ENCODE peak calls at places on chromosomes 5 and 9, in six cellular contexts. One of them, this sample, is unnamed.

GRCh38 chr9:109699019-109699418 is 81.0 kb upstream of the PALM2AKAP2 start:
- DNase-seq in activated CD4-positive, alpha-beta memory T cell treated with anti-CD3 and anti-CD28 coated beads for 36 hours: no peak
- DNase-seq in stomach: no peak
- DNase-seq in activated T-helper 1 cell treated with Interleukin-2 at 50 U/mL for 16 hours: no peak
- DNase-seq in H54: no peak
- DNase-seq in PC-9: no peak
- DNase-seq in this sample: no peak

GRCh38 chr9:91301161-91301560 is 60.6 kb downstream of the AUH start:
- DNase-seq in activated CD4-positive, alpha-beta memory T cell treated with anti-CD3 and anti-CD28 coated beads for 36 hours: no peak
- DNase-seq in stomach: no peak
- DNase-seq in activated T-helper 1 cell treated with Interleukin-2 at 50 U/mL for 16 hours: no peak
- DNase-seq in H54: no peak
- DNase-seq in PC-9: no peak
- DNase-seq in this sample: no peak

GRCh38 chr5:136132087-136132486 is 558 bp upstream of the SMAD5 start:
- DNase-seq in activated CD4-positive, alpha-beta memory T cell treated with anti-CD3 and anti-CD28 coated beads for 36 hours: peak
- DNase-seq in stomach: no peak
- DNase-seq in activated T-helper 1 cell treated with Interleukin-2 at 50 U/mL for 16 hours: no peak
- DNase-seq in H54: no peak
- DNase-seq in PC-9: no peak
- DNase-seq in this sample: no peak

GRCh38 chr9:93093449-93094293 is 2.3 kb upstream of the CARD19 start:
- DNase-seq in activated CD4-positive, alpha-beta memory T cell treated with anti-CD3 and anti-CD28 coated beads for 36 hours: peak
- DNase-seq in stomach: no peak
- DNase-seq in activated T-helper 1 cell treated with Interleukin-2 at 50 U/mL for 16 hours: no peak
- DNase-seq in H54: no peak
- DNase-seq in PC-9: no peak
- DNase-seq in this sample: no peak

GRCh38 chr5:131356619-131357018 is 92.8 kb downstream of the CDC42SE2 start:
- DNase-seq in activated CD4-positive, alpha-beta memory T cell treated with anti-CD3 and anti-CD28 coated beads for 36 hours: no peak
- DNase-seq in stomach: no peak
- DNase-seq in activated T-helper 1 cell treated with Interleukin-2 at 50 U/mL for 16 hours: no peak
- DNase-seq in H54: no peak
- DNase-seq in PC-9: no peak
- DNase-seq in this sample: no peak

GRCh38 chr9:34601883-34602570 is 9.9 kb downstream of the RPP25L start:
- DNase-seq in activated CD4-positive, alpha-beta memory T cell treated with anti-CD3 and anti-CD28 coated beads for 36 hours: no peak
- DNase-seq in stomach: no peak
- DNase-seq in activated T-helper 1 cell treated with Interleukin-2 at 50 U/mL for 16 hours: no peak
- DNase-seq in H54: no peak
- DNase-seq in PC-9: no peak
- DNase-seq in this sample: no peak

GRCh38 chr9:97672403-97672802 is 24.7 kb downstream of the XPA start:
- DNase-seq in activated CD4-positive, alpha-beta memory T cell treated with anti-CD3 and anti-CD28 coated beads for 36 hours: no peak
- DNase-seq in stomach: no peak
- DNase-seq in activated T-helper 1 cell treated with Interleukin-2 at 50 U/mL for 16 hours: no peak
- DNase-seq in H54: no peak
- DNase-seq in PC-9: no peak
- DNase-seq in this sample: no peak

GRCh38 chr5:76742586-76742985 is 26.7 kb downstream of the F2R start:
- DNase-seq in activated CD4-positive, alpha-beta memory T cell treated with anti-CD3 and anti-CD28 coated beads for 36 hours: no peak
- DNase-seq in stomach: no peak
- DNase-seq in activated T-helper 1 cell treated with Interleukin-2 at 50 U/mL for 16 hours: no peak
- DNase-seq in H54: no peak
- DNase-seq in PC-9: no peak
- DNase-seq in this sample: no peak

GRCh38 chr9:131062979-131063378 is 33.4 kb upstream of the AIF1L start:
- DNase-seq in activated CD4-positive, alpha-beta memory T cell treated with anti-CD3 and anti-CD28 coated beads for 36 hours: no peak
- DNase-seq in stomach: no peak
- DNase-seq in activated T-helper 1 cell treated with Interleukin-2 at 50 U/mL for 16 hours: no peak
- DNase-seq in H54: no peak
- DNase-seq in PC-9: no peak
- DNase-seq in this sample: no peak

GRCh38 chr5:154898210-154898609 is 39.8 kb downstream of the CNOT8 start:
- DNase-seq in activated CD4-positive, alpha-beta memory T cell treated with anti-CD3 and anti-CD28 coated beads for 36 hours: no peak
- DNase-seq in stomach: no peak
- DNase-seq in activated T-helper 1 cell treated with Interleukin-2 at 50 U/mL for 16 hours: no peak
- DNase-seq in H54: no peak
- DNase-seq in PC-9: no peak
- DNase-seq in this sample: no peak

GRCh38 chr5:56962286-56962685 is 10.4 kb upstream of the MIER3 start:
- DNase-seq in activated CD4-positive, alpha-beta memory T cell treated with anti-CD3 and anti-CD28 coated beads for 36 hours: no peak
- DNase-seq in stomach: no peak
- DNase-seq in activated T-helper 1 cell treated with Interleukin-2 at 50 U/mL for 16 hours: no peak
- DNase-seq in H54: no peak
- DNase-seq in PC-9: no peak
- DNase-seq in this sample: no peak

GRCh38 chr5:58149345-58149744 is 310.5 kb downstream of the PLK2 start:
- DNase-seq in activated CD4-positive, alpha-beta memory T cell treated with anti-CD3 and anti-CD28 coated beads for 36 hours: no peak
- DNase-seq in stomach: no peak
- DNase-seq in activated T-helper 1 cell treated with Interleukin-2 at 50 U/mL for 16 hours: no peak
- DNase-seq in H54: no peak
- DNase-seq in PC-9: no peak
- DNase-seq in this sample: no peak

GRCh38 chr5:156329197-156329611 is 2.2 kb downstream of the SGCD start:
- DNase-seq in activated CD4-positive, alpha-beta memory T cell treated with anti-CD3 and anti-CD28 coated beads for 36 hours: no peak
- DNase-seq in stomach: no peak
- DNase-seq in activated T-helper 1 cell treated with Interleukin-2 at 50 U/mL for 16 hours: no peak
- DNase-seq in H54: no peak
- DNase-seq in PC-9: no peak
- DNase-seq in this sample: no peak

GRCh38 chr9:124254261-124254682 is 3.5 kb upstream of the NEK6 start:
- DNase-seq in activated CD4-positive, alpha-beta memory T cell treated with anti-CD3 and anti-CD28 coated beads for 36 hours: peak
- DNase-seq in stomach: no peak
- DNase-seq in activated T-helper 1 cell treated with Interleukin-2 at 50 U/mL for 16 hours: no peak
- DNase-seq in H54: no peak
- DNase-seq in PC-9: no peak
- DNase-seq in this sample: no peak

GRCh38 chr5:108543486-108543885 is 161.6 kb upstream of the FBXL17 start:
- DNase-seq in activated CD4-positive, alpha-beta memory T cell treated with anti-CD3 and anti-CD28 coated beads for 36 hours: no peak
- DNase-seq in stomach: no peak
- DNase-seq in activated T-helper 1 cell treated with Interleukin-2 at 50 U/mL for 16 hours: no peak
- DNase-seq in H54: no peak
- DNase-seq in PC-9: no peak
- DNase-seq in this sample: no peak

GRCh38 chr5:56822961-56823360 is 7.6 kb downstream of the MAP3K1 start:
- DNase-seq in activated CD4-positive, alpha-beta memory T cell treated with anti-CD3 and anti-CD28 coated beads for 36 hours: no peak
- DNase-seq in stomach: no peak
- DNase-seq in activated T-helper 1 cell treated with Interleukin-2 at 50 U/mL for 16 hours: no peak
- DNase-seq in H54: no peak
- DNase-seq in PC-9: peak
- DNase-seq in this sample: no peak

GRCh38 chr9:81629440-81629839 is 59.9 kb downstream of the TLE1 start:
- DNase-seq in activated CD4-positive, alpha-beta memory T cell treated with anti-CD3 and anti-CD28 coated beads for 36 hours: no peak
- DNase-seq in stomach: no peak
- DNase-seq in activated T-helper 1 cell treated with Interleukin-2 at 50 U/mL for 16 hours: no peak
- DNase-seq in H54: no peak
- DNase-seq in PC-9: no peak
- DNase-seq in this sample: no peak

GRCh38 chr5:160079753-160080152 is 39.5 kb downstream of the PWWP2A start:
- DNase-seq in activated CD4-positive, alpha-beta memory T cell treated with anti-CD3 and anti-CD28 coated beads for 36 hours: no peak
- DNase-seq in stomach: no peak
- DNase-seq in activated T-helper 1 cell treated with Interleukin-2 at 50 U/mL for 16 hours: no peak
- DNase-seq in H54: no peak
- DNase-seq in PC-9: no peak
- DNase-seq in this sample: no peak

GRCh38 chr5:170579623-170580022 is 75.8 kb downstream of the KCNIP1 start:
- DNase-seq in activated CD4-positive, alpha-beta memory T cell treated with anti-CD3 and anti-CD28 coated beads for 36 hours: no peak
- DNase-seq in stomach: no peak
- DNase-seq in activated T-helper 1 cell treated with Interleukin-2 at 50 U/mL for 16 hours: no peak
- DNase-seq in H54: no peak
- DNase-seq in PC-9: no peak
- DNase-seq in this sample: no peak

GRCh38 chr5:17132444-17133083 is 84.9 kb upstream of the BASP1 start:
- DNase-seq in activated CD4-positive, alpha-beta memory T cell treated with anti-CD3 and anti-CD28 coated beads for 36 hours: no peak
- DNase-seq in stomach: no peak
- DNase-seq in activated T-helper 1 cell treated with Interleukin-2 at 50 U/mL for 16 hours: no peak
- DNase-seq in H54: peak
- DNase-seq in PC-9: no peak
- DNase-seq in this sample: peak

GRCh38 chr9:131965101-131965500 is 114.6 kb downstream of the MED27 start:
- DNase-seq in activated CD4-positive, alpha-beta memory T cell treated with anti-CD3 and anti-CD28 coated beads for 36 hours: no peak
- DNase-seq in stomach: no peak
- DNase-seq in activated T-helper 1 cell treated with Interleukin-2 at 50 U/mL for 16 hours: no peak
- DNase-seq in H54: no peak
- DNase-seq in PC-9: no peak
- DNase-seq in this sample: no peak

GRCh38 chr5:174523311-174524159 is 200.8 kb upstream of the MSX2 start:
- DNase-seq in activated CD4-positive, alpha-beta memory T cell treated with anti-CD3 and anti-CD28 coated beads for 36 hours: no peak
- DNase-seq in stomach: no peak
- DNase-seq in activated T-helper 1 cell treated with Interleukin-2 at 50 U/mL for 16 hours: no peak
- DNase-seq in H54: no peak
- DNase-seq in PC-9: no peak
- DNase-seq in this sample: peak

GRCh38 chr9:100443781-100444768 is 17.1 kb downstream of the MSANTD3 start:
- DNase-seq in activated CD4-positive, alpha-beta memory T cell treated with anti-CD3 and anti-CD28 coated beads for 36 hours: no peak
- DNase-seq in stomach: no peak
- DNase-seq in activated T-helper 1 cell treated with Interleukin-2 at 50 U/mL for 16 hours: no peak
- DNase-seq in H54: no peak
- DNase-seq in PC-9: no peak
- DNase-seq in this sample: no peak

GRCh38 chr5:158903006-158903405 is 196.7 kb downstream of the EBF1 start:
- DNase-seq in activated CD4-positive, alpha-beta memory T cell treated with anti-CD3 and anti-CD28 coated beads for 36 hours: no peak
- DNase-seq in stomach: no peak
- DNase-seq in activated T-helper 1 cell treated with Interleukin-2 at 50 U/mL for 16 hours: no peak
- DNase-seq in H54: no peak
- DNase-seq in PC-9: no peak
- DNase-seq in this sample: no peak

GRCh38 chr5:35317586-35317985 is 87.3 kb upstream of the PRLR start:
- DNase-seq in activated CD4-positive, alpha-beta memory T cell treated with anti-CD3 and anti-CD28 coated beads for 36 hours: no peak
- DNase-seq in stomach: no peak
- DNase-seq in activated T-helper 1 cell treated with Interleukin-2 at 50 U/mL for 16 hours: no peak
- DNase-seq in H54: no peak
- DNase-seq in PC-9: peak
- DNase-seq in this sample: no peak

GRCh38 chr5:95718203-95718602 is 12.9 kb upstream of the RHOBTB3 start:
- DNase-seq in activated CD4-positive, alpha-beta memory T cell treated with anti-CD3 and anti-CD28 coated beads for 36 hours: peak
- DNase-seq in stomach: no peak
- DNase-seq in activated T-helper 1 cell treated with Interleukin-2 at 50 U/mL for 16 hours: no peak
- DNase-seq in H54: no peak
- DNase-seq in PC-9: no peak
- DNase-seq in this sample: no peak

GRCh38 chr5:166493627-166494026 is 1797.8 kb upstream of the WWC1 start:
- DNase-seq in activated CD4-positive, alpha-beta memory T cell treated with anti-CD3 and anti-CD28 coated beads for 36 hours: no peak
- DNase-seq in stomach: no peak
- DNase-seq in activated T-helper 1 cell treated with Interleukin-2 at 50 U/mL for 16 hours: no peak
- DNase-seq in H54: no peak
- DNase-seq in PC-9: no peak
- DNase-seq in this sample: no peak

GRCh38 chr5:174251305-174251704 is 205.8 kb downstream of the NSG2 start:
- DNase-seq in activated CD4-positive, alpha-beta memory T cell treated with anti-CD3 and anti-CD28 coated beads for 36 hours: no peak
- DNase-seq in stomach: no peak
- DNase-seq in activated T-helper 1 cell treated with Interleukin-2 at 50 U/mL for 16 hours: no peak
- DNase-seq in H54: no peak
- DNase-seq in PC-9: no peak
- DNase-seq in this sample: no peak

GRCh38 chr5:86716121-86716520 is 98.4 kb downstream of the COX7C start:
- DNase-seq in activated CD4-positive, alpha-beta memory T cell treated with anti-CD3 and anti-CD28 coated beads for 36 hours: no peak
- DNase-seq in stomach: no peak
- DNase-seq in activated T-helper 1 cell treated with Interleukin-2 at 50 U/mL for 16 hours: no peak
- DNase-seq in H54: no peak
- DNase-seq in PC-9: no peak
- DNase-seq in this sample: no peak

GRCh38 chr5:16406630-16407029 is 59.0 kb downstream of the ZNF622 start:
- DNase-seq in activated CD4-positive, alpha-beta memory T cell treated with anti-CD3 and anti-CD28 coated beads for 36 hours: no peak
- DNase-seq in stomach: no peak
- DNase-seq in activated T-helper 1 cell treated with Interleukin-2 at 50 U/mL for 16 hours: no peak
- DNase-seq in H54: no peak
- DNase-seq in PC-9: peak
- DNase-seq in this sample: no peak

GRCh38 chr5:76954383-76954763 is 1.5 kb downstream of the CRHBP start:
- DNase-seq in activated CD4-positive, alpha-beta memory T cell treated with anti-CD3 and anti-CD28 coated beads for 36 hours: no peak
- DNase-seq in stomach: no peak
- DNase-seq in activated T-helper 1 cell treated with Interleukin-2 at 50 U/mL for 16 hours: no peak
- DNase-seq in H54: no peak
- DNase-seq in PC-9: no peak
- DNase-seq in this sample: no peak

GRCh38 chr5:31478901-31479300 is 53.0 kb downstream of the DROSHA start:
- DNase-seq in activated CD4-positive, alpha-beta memory T cell treated with anti-CD3 and anti-CD28 coated beads for 36 hours: no peak
- DNase-seq in stomach: no peak
- DNase-seq in activated T-helper 1 cell treated with Interleukin-2 at 50 U/mL for 16 hours: no peak
- DNase-seq in H54: no peak
- DNase-seq in PC-9: no peak
- DNase-seq in this sample: no peak

GRCh38 chr5:128778474-128778873 is 186.8 kb upstream of the SLC27A6 start:
- DNase-seq in activated CD4-positive, alpha-beta memory T cell treated with anti-CD3 and anti-CD28 coated beads for 36 hours: no peak
- DNase-seq in stomach: no peak
- DNase-seq in activated T-helper 1 cell treated with Interleukin-2 at 50 U/mL for 16 hours: no peak
- DNase-seq in H54: no peak
- DNase-seq in PC-9: no peak
- DNase-seq in this sample: no peak

GRCh38 chr9:88258012-88258411 is 119.7 kb upstream of the SPATA31C2 start:
- DNase-seq in activated CD4-positive, alpha-beta memory T cell treated with anti-CD3 and anti-CD28 coated beads for 36 hours: no peak
- DNase-seq in stomach: no peak
- DNase-seq in activated T-helper 1 cell treated with Interleukin-2 at 50 U/mL for 16 hours: no peak
- DNase-seq in H54: no peak
- DNase-seq in PC-9: no peak
- DNase-seq in this sample: no peak

GRCh38 chr5:2382776-2383677 is 368.4 kb downstream of the IRX2 start:
- DNase-seq in activated CD4-positive, alpha-beta memory T cell treated with anti-CD3 and anti-CD28 coated beads for 36 hours: no peak
- DNase-seq in stomach: no peak
- DNase-seq in activated T-helper 1 cell treated with Interleukin-2 at 50 U/mL for 16 hours: no peak
- DNase-seq in H54: no peak
- DNase-seq in PC-9: no peak
- DNase-seq in this sample: no peak

GRCh38 chr5:13567819-13568218 is 376.7 kb downstream of the DNAH5 start:
- DNase-seq in activated CD4-positive, alpha-beta memory T cell treated with anti-CD3 and anti-CD28 coated beads for 36 hours: no peak
- DNase-seq in stomach: no peak
- DNase-seq in activated T-helper 1 cell treated with Interleukin-2 at 50 U/mL for 16 hours: no peak
- DNase-seq in H54: peak
- DNase-seq in PC-9: peak
- DNase-seq in this sample: peak

GRCh38 chr9:20524776-20525175 is 97.5 kb downstream of the MLLT3 start:
- DNase-seq in activated CD4-positive, alpha-beta memory T cell treated with anti-CD3 and anti-CD28 coated beads for 36 hours: peak
- DNase-seq in stomach: no peak
- DNase-seq in activated T-helper 1 cell treated with Interleukin-2 at 50 U/mL for 16 hours: no peak
- DNase-seq in H54: no peak
- DNase-seq in PC-9: no peak
- DNase-seq in this sample: no peak